ENCODE peak calls at places on chromosomes 12 and 14, in seven cellular contexts. S is hippocampal formation; B is AG04450; G is HCEC 1CT; W is activated naive CD4-positive, alpha-beta T cell; F is stimulated activated CD4-positive, alpha-beta T cell treated with anti-CD3 and anti-CD28 coated beads, TNF-alpha, amount 100 ng/mL, for 4 hours; E is HS-27A. N is an unnamed sample.

GRCh38 chr12:3061129-3061857 is 15.9 kb upstream of the TSPAN9 start:
- DNase-seq in S (no peak), B (no peak), G (peak), W (no peak), F (no peak), E (no peak), N (no peak)

GRCh38 chr14:67787673-67788072 is 28.7 kb downstream of the ZFYVE26 start:
- DNase-seq in S (no peak), B (no peak), G (no peak), W (no peak), F (no peak), E (no peak), N (no peak)

GRCh38 chr12:108234155-108234554 is 105.0 kb downstream of the CMKLR1 start:
- DNase-seq in S (no peak), B (no peak), G (no peak), W (no peak), F (no peak), E (no peak), N (no peak)

GRCh38 chr12:6767592-6768384 is 1.6 kb downstream of the PTMS start:
- DNase-seq in S (no peak), B (no peak), G (no peak), W (no peak), F (no peak), E (no peak), N (no peak)

GRCh38 chr12:34598851-34599529 is 576.7 kb downstream of the ALG10 start:
- DNase-seq in S (no peak), B (no peak), G (no peak), W (no peak), F (no peak), E (no peak), N (no peak)

GRCh38 chr14:63840981-63841380 is 11.8 kb upstream of the SYNE2 start:
- DNase-seq in S (no peak), B (no peak), G (no peak), W (peak), F (peak), E (no peak), N (no peak)

GRCh38 chr12:84856156-84856900 is 56.3 kb downstream of the SLC6A15 start:
- DNase-seq in S (no peak), B (no peak), G (peak), W (no peak), F (no peak), E (no peak), N (peak)

GRCh38 chr12:116370004-116370404 is 92.5 kb upstream of the MED13L start:
- DNase-seq in S (no peak), B (peak), G (peak), W (no peak), F (no peak), E (no peak), N (no peak)

GRCh38 chr14:104895786-104896642 is 28.7 kb upstream of the PLD4 start:
- DNase-seq in S (no peak), B (no peak), G (no peak), W (no peak), F (no peak), E (no peak), N (no peak)

GRCh38 chr12:52003016-52003550 is 3.7 kb upstream of the TAMALIN start:
- DNase-seq in S (no peak), B (no peak), G (no peak), W (no peak), F (no peak), E (no peak), N (no peak)

GRCh38 chr14:100424504-100425453 is 101.6 kb downstream of the SLC25A47 start:
- DNase-seq in S (no peak), B (no peak), G (no peak), W (no peak), F (no peak), E (no peak), N (no peak)

GRCh38 chr12:42213023-42213422 is 25.0 kb downstream of the YAF2 start:
- DNase-seq in S (no peak), B (no peak), G (peak), W (no peak), F (no peak), E (no peak), N (peak)

N was measured in Caki2.